ENCODE peak calls at places on chromosomes 3 and 15, in six cellular contexts. One of them, this sample, is unnamed.

GRCh38 chr15:38263996-38264395 is 11.4 kb downstream of the SPRED1 start:
- DNase-seq in HepG2: no peak
- DNase-seq in K562: no peak
- DNase-seq in GM12878: no peak
- DNase-seq in WTC11: no peak
- DNase-seq in H1: no peak
- DNase-seq in this sample: no peak

GRCh38 chr3:100023150-100023549 is 91.2 kb downstream of the FILIP1L start:
- DNase-seq in GM12878: no peak
- DNase-seq in HepG2: peak
- DNase-seq in H1: no peak
- DNase-seq in K562: no peak
- DNase-seq in WTC11: no peak
- DNase-seq in this sample: no peak

GRCh38 chr15:63029701-63030100 is 12.8 kb upstream of the TPM1 start:
- DNase-seq in WTC11: no peak
- DNase-seq in H1: no peak
- DNase-seq in GM12878: no peak
- DNase-seq in HepG2: no peak
- DNase-seq in K562: no peak
- DNase-seq in this sample: no peak

GRCh38 chr3:68206524-68207117 is 552.2 kb upstream of the SUCLG2 start:
- DNase-seq in HepG2: no peak
- DNase-seq in K562: no peak
- DNase-seq in GM12878: no peak
- DNase-seq in WTC11: no peak
- DNase-seq in H1: no peak
- DNase-seq in this sample: peak

GRCh38 chr15:70715840-70716510 is 47.4 kb downstream of the UACA start:
- DNase-seq in GM12878: no peak
- DNase-seq in HepG2: no peak
- DNase-seq in H1: no peak
- DNase-seq in WTC11: no peak
- DNase-seq in K562: no peak
- DNase-seq in this sample: no peak

GRCh38 chr15:68367226-68367625 is 64.7 kb downstream of the ITGA11 start:
- DNase-seq in K562: no peak
- DNase-seq in GM12878: no peak
- DNase-seq in WTC11: no peak
- DNase-seq in H1: no peak
- DNase-seq in HepG2: no peak
- DNase-seq in this sample: no peak

GRCh38 chr3:49799761-49800160 is at the start of gene CDHR4:
- DNase-seq in GM12878: no peak
- DNase-seq in HepG2: peak
- DNase-seq in H1: no peak
- DNase-seq in K562: no peak
- DNase-seq in WTC11: no peak
- DNase-seq in this sample: no peak

GRCh38 chr3:42478830-42479229 is 23.6 kb upstream of the VIPR1 start:
- DNase-seq in H1: no peak
- DNase-seq in K562: no peak
- DNase-seq in WTC11: no peak
- DNase-seq in GM12878: no peak
- DNase-seq in HepG2: no peak
- DNase-seq in this sample: no peak

GRCh38 chr3:169147246-169148008 is 516.1 kb downstream of the MECOM start:
- DNase-seq in K562: peak
- DNase-seq in HepG2: no peak
- DNase-seq in WTC11: peak
- DNase-seq in H1: peak
- DNase-seq in GM12878: no peak
- DNase-seq in this sample: peak

GRCh38 chr15:65641723-65642475 is 20.2 kb downstream of the SLC24A1 start:
- DNase-seq in K562: no peak
- DNase-seq in H1: no peak
- DNase-seq in HepG2: peak
- DNase-seq in WTC11: no peak
- DNase-seq in GM12878: no peak
- DNase-seq in this sample: no peak

GRCh38 chr3:78035020-78035660 is 995.2 kb downstream of the ROBO2 start:
- DNase-seq in HepG2: no peak
- DNase-seq in WTC11: no peak
- DNase-seq in GM12878: no peak
- DNase-seq in K562: no peak
- DNase-seq in H1: no peak
- DNase-seq in this sample: peak

GRCh38 chr3:150721285-150722130 is 17.8 kb upstream of the ERICH6 start:
- DNase-seq in H1: no peak
- DNase-seq in HepG2: peak
- DNase-seq in WTC11: no peak
- DNase-seq in K562: peak
- DNase-seq in GM12878: no peak
- DNase-seq in this sample: peak

GRCh38 chr3:154316974-154317767 is 7.1 kb downstream of the DHX36 start:
- DNase-seq in HepG2: no peak
- DNase-seq in H1: no peak
- DNase-seq in GM12878: no peak
- DNase-seq in K562: no peak
- DNase-seq in WTC11: no peak
- DNase-seq in this sample: no peak

GRCh38 chr3:189652042-189652441 is 20.9 kb downstream of the TP63 start:
- DNase-seq in GM12878: no peak
- DNase-seq in H1: no peak
- DNase-seq in K562: no peak
- DNase-seq in WTC11: peak
- DNase-seq in HepG2: peak
- DNase-seq in this sample: peak

GRCh38 chr3:2655229-2655701 is 454.9 kb downstream of the IL5RA start:
- DNase-seq in GM12878: peak
- DNase-seq in H1: no peak
- DNase-seq in K562: no peak
- DNase-seq in WTC11: no peak
- DNase-seq in HepG2: no peak
- DNase-seq in this sample: no peak

GRCh38 chr3:61617041-61617440 is 55.7 kb downstream of the PTPRG start:
- DNase-seq in WTC11: no peak
- DNase-seq in GM12878: no peak
- DNase-seq in K562: no peak
- DNase-seq in H1: no peak
- DNase-seq in HepG2: no peak
- DNase-seq in this sample: no peak

GRCh38 chr3:53134631-53135232 is 4.5 kb upstream of the RFT1 start:
- DNase-seq in H1: peak
- DNase-seq in HepG2: peak
- DNase-seq in K562: peak
- DNase-seq in GM12878: no peak
- DNase-seq in WTC11: peak
- DNase-seq in this sample: peak

GRCh38 chr3:123027292-123028232 is at the start of gene SEMA5B:
- DNase-seq in HepG2: no peak
- DNase-seq in H1: no peak
- DNase-seq in GM12878: no peak
- DNase-seq in K562: peak
- DNase-seq in WTC11: peak
- DNase-seq in this sample: peak

GRCh38 chr15:77044228-77045042 is 26.5 kb downstream of the TSPAN3 start:
- DNase-seq in K562: no peak
- DNase-seq in GM12878: no peak
- DNase-seq in HepG2: no peak
- DNase-seq in H1: no peak
- DNase-seq in WTC11: no peak
- DNase-seq in this sample: no peak

DNA sequence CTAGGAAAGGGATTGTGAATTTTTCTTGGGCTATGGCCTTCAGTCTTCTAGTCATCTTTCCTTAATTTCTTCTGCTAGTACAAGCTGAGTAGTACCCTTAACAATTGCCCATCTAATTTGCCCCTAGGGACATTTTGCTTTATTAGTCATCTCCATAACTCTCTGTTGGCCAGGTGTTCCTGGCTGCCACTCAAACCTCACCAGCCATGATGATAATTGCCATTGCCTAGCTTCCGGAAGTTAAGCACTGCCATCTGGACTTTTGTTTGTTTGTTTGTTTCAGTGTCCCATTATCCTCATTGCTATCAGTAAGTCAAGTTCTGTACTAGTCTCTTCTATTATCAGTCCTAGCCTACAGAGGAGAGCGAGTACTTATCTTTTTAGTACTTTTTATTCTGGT is 36.6 kb upstream of the UBL7 start:
- DNase-seq in H1: no peak
- DNase-seq in GM12878: peak
- DNase-seq in WTC11: no peak
- DNase-seq in HepG2: no peak
- DNase-seq in K562: no peak
- DNase-seq in this sample: no peak
- TF ChIP-seq CREB1 in H1: no peak
- TF ChIP-seq CREB1 in GM12878: no peak
- TF ChIP-seq CREB1 in WTC11: no peak
- TF ChIP-seq CREB1 in HepG2: no peak
- TF ChIP-seq CREB1 in K562: no peak
- TF ChIP-seq CREB1 in this sample: no peak

DNA sequence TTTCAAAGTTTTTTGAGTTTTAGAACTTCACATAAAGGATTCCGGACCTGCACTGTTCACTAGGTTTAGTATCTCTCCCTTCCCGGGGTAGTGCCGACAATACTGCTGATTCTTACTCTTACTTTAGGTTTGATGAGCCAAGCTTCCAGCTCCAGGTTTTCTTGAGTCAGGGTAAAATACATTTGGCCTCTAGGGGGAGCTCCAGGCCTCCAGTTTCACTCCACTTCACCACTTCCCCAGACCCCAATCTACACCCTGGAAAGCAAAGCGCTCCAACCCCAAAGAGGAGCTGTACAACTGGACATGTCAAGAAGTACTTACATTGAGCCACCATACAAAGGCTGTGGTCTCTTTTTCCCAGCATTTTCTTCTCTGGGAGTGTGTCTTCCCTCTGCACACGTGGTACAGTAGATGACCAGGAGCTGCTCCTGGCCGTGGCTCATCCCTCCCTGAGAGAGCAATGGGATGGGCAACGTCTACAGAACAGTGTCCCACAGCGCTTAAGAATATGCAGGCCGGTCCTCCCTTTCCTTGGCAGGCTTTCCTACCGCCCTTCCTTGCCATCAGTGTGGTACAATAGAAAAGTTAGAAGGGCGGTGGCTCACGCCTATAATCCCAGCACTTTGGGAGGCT is 93.9 kb upstream of the CCDC80 start:
- DNase-seq in HepG2: peak
- DNase-seq in H1: peak
- DNase-seq in WTC11: peak
- DNase-seq in K562: peak
- DNase-seq in GM12878: peak
- DNase-seq in this sample: peak
- TF ChIP-seq CREB1 in HepG2: no peak
- TF ChIP-seq CREB1 in H1: no peak
- TF ChIP-seq CREB1 in WTC11: no peak
- TF ChIP-seq CREB1 in K562: no peak
- TF ChIP-seq CREB1 in GM12878: no peak
- TF ChIP-seq CREB1 in this sample: no peak

GRCh38 chr3:128149632-128150031 is 3.6 kb upstream of the EEFSEC start:
- DNase-seq in WTC11: no peak
- DNase-seq in H1: no peak
- DNase-seq in HepG2: no peak
- DNase-seq in K562: no peak
- DNase-seq in GM12878: no peak
- DNase-seq in this sample: no peak

GRCh38 chr3:128146201-128146600 is 7.1 kb upstream of the EEFSEC start:
- DNase-seq in HepG2: no peak
- DNase-seq in K562: no peak
- DNase-seq in H1: no peak
- DNase-seq in WTC11: no peak
- DNase-seq in GM12878: no peak
- DNase-seq in this sample: no peak

GRCh38 chr3:128143496-128143895 is 9.8 kb upstream of the EEFSEC start:
- DNase-seq in WTC11: no peak
- DNase-seq in GM12878: no peak
- DNase-seq in HepG2: no peak
- DNase-seq in K562: no peak
- DNase-seq in H1: no peak
- DNase-seq in this sample: no peak

GRCh38 chr3:128145279-128145678 is 8.0 kb upstream of the EEFSEC start:
- DNase-seq in WTC11: no peak
- DNase-seq in HepG2: no peak
- DNase-seq in GM12878: no peak
- DNase-seq in H1: no peak
- DNase-seq in K562: no peak
- DNase-seq in this sample: no peak

GRCh38 chr3:128144512-128144911 is 8.8 kb upstream of the EEFSEC start:
- DNase-seq in H1: no peak
- DNase-seq in GM12878: no peak
- DNase-seq in WTC11: no peak
- DNase-seq in HepG2: no peak
- DNase-seq in K562: no peak
- DNase-seq in this sample: no peak
- TF ChIP-seq CREB1 in H1: no peak
- TF ChIP-seq CREB1 in GM12878: no peak
- TF ChIP-seq CREB1 in WTC11: no peak
- TF ChIP-seq CREB1 in HepG2: no peak
- TF ChIP-seq CREB1 in K562: no peak
- TF ChIP-seq CREB1 in this sample: no peak

DNA sequence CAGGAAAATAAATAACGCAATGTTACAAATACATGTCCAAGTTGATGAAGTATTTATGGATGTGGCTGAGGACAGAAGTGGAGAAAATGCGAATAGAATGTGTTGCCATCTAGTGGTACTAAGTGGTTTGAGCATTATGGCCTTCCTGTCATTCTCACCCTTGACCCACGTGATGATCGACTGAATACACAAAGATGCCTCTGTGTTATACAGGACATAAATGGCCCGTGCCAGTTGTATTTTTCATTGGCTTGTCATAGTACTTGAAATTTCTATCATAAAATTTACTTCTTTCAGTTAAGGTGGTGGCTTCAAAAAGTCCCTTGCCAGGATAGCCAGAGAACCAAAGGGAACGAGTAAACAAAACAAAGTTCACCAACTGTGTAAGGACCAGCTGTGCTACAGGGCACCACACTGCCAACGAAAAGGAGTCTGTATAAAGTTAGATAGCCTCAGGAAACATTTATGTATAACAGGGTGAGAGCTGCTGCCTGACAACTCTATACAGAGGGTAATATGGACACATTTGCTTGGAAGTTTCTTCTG is 103.7 kb downstream of the MYH15 start:
- DNase-seq in K562: peak
- DNase-seq in WTC11: no peak
- DNase-seq in GM12878: peak
- DNase-seq in H1: no peak
- DNase-seq in HepG2: peak
- DNase-seq in this sample: peak
- TF ChIP-seq CREB1 in K562: no peak
- TF ChIP-seq CREB1 in WTC11: no peak
- TF ChIP-seq CREB1 in GM12878: no peak
- TF ChIP-seq CREB1 in H1: no peak
- TF ChIP-seq CREB1 in HepG2: no peak
- TF ChIP-seq CREB1 in this sample: no peak

DNA sequence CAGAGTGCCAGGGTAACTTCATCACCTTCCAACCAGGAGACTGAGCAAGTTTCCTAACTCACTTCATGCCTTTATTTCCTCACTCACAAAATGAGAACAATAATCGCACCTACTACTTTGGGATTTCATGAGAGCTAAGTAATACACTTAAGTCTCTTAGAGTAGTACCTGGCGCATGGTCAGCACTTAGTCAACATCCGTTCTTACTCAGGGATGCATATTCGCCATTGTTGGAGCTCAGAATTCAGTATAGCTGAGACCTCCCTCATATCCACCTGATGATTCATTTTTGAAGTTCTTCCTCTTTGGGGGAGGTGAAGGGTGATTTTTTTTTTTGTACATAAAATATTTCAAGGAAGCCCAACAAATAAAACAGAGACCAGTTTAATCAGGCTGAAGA is 188.2 kb downstream of the AGBL1 start:
- DNase-seq in H1: no peak
- DNase-seq in K562: no peak
- DNase-seq in HepG2: no peak
- DNase-seq in GM12878: no peak
- DNase-seq in WTC11: no peak
- DNase-seq in this sample: no peak
- TF ChIP-seq CREB1 in H1: no peak
- TF ChIP-seq CREB1 in K562: no peak
- TF ChIP-seq CREB1 in HepG2: no peak
- TF ChIP-seq CREB1 in GM12878: no peak
- TF ChIP-seq CREB1 in WTC11: no peak
- TF ChIP-seq CREB1 in this sample: no peak

This sample was measured in GM23338.